ENCODE peak calls at places on chromosomes 12 and 14, in four cellular contexts. J, Y, P and Z are unnamed samples.
A peak's percentile ranks its signal among the peaks of the same experiment; 100 is the strongest.

GRCh38 chr12:34389378-34390170 is 367.3 kb downstream of the ALG10 start:
- DNase-seq in J (no peak), Y (no peak), P (no peak), Z (peak; percentile 65)

GRCh38 chr12:109703684-109704083 is 9.9 kb upstream of the FAM222A start:
- DNase-seq in P (no peak), J (no peak), Y (no peak), Z (no peak)

GRCh38 chr12:45260854-45261253 is 45.0 kb downstream of the ANO6 start:
- DNase-seq in J (no peak), Y (no peak), P (no peak), Z (no peak)

GRCh38 chr12:105331805-105332251 is 1.3 kb downstream of the C12orf75 start:
- DNase-seq in Y (no peak), J (no peak), P (no peak), Z (no peak)

GRCh38 chr12:117165342-117165741 is 24.9 kb downstream of the FBXO21 start:
- DNase-seq in P (no peak), J (no peak), Y (no peak), Z (no peak)

GRCh38 chr12:34297126-34297789 is 275.0 kb downstream of the ALG10 start:
- DNase-seq in P (no peak), Y (no peak), J (no peak), Z (no peak)

GRCh38 chr12:51850933-51851244 is 2.4 kb upstream of the FIGNL2 start:
- DNase-seq in Y (no peak), J (no peak), P (no peak), Z (no peak)

GRCh38 chr14:32468955-32469354 is 139.9 kb downstream of the AKAP6 start:
- DNase-seq in P (peak; percentile 61), J (no peak), Y (no peak), Z (no peak)

GRCh38 chr12:452667-453210 is 7.0 kb upstream of the B4GALNT3 start:
- DNase-seq in Y (no peak), P (no peak), J (no peak), Z (no peak)

GRCh38 chr14:32702571-32702970 is 236.1 kb upstream of the NPAS3 start:
- DNase-seq in P (no peak), Y (peak; percentile 52), J (no peak), Z (peak; percentile 68)

GRCh38 chr12:131458931-131459575 is 251.8 kb upstream of the SFSWAP start:
- DNase-seq in J (no peak), Y (no peak), P (no peak), Z (no peak)

GRCh38 chr14:80313806-80314205 is 102.5 kb upstream of the DIO2 start:
- DNase-seq in Y (no peak), J (no peak), P (peak; percentile 90), Z (no peak)

GRCh38 chr14:59482471-59483331 is 1.5 kb downstream of the L3HYPDH start:
- DNase-seq in Y (no peak), P (peak; percentile 58), J (peak; percentile 79), Z (no peak)

GRCh38 chr12:47312794-47313426 is 233.2 kb upstream of the AMIGO2 start:
- DNase-seq in P (no peak), Y (no peak), J (no peak), Z (no peak)